ENCODE peak calls at places on chromosomes 11 and 22, in eight cellular contexts. X is spleen; C is heart right ventricle; H is fibroblast of lung; B is mammary epithelial cell; T is CD4-positive, alpha-beta T cell; E is GM23338; F is aorta. G is an unnamed sample.

GRCh38 chr11:126430581-126431320 is 75.3 kb downstream of the ST3GAL4 start:
- DNase-seq in C (no peak), X (no peak), B (no peak), F (no peak), E (no peak), T (no peak), H (peak), G (no peak)

GRCh38 chr11:69061713-69062053 is 13.0 kb downstream of the TPCN2 start:
- DNase-seq in H (no peak), T (no peak), E (no peak), F (no peak), C (no peak), B (no peak), X (no peak), G (no peak)

GRCh38 chr11:36469881-36470802 is 39.9 kb downstream of the TRAF6 start:
- DNase-seq in F (no peak), B (peak), T (no peak), C (no peak), E (no peak), H (peak), X (no peak), G (no peak)

GRCh38 chr11:112467721-112468120 is 207.1 kb upstream of the PLET1 start:
- DNase-seq in C (no peak), H (no peak), T (no peak), E (no peak), F (no peak), X (no peak), B (no peak), G (no peak)

GRCh38 chr11:119608781-119609180 is 120.2 kb downstream of the NECTIN1 start:
- DNase-seq in H (no peak), E (peak), T (no peak), X (no peak), C (no peak), B (no peak), F (no peak), G (no peak)

GRCh38 chr11:35639591-35640179 is 21.4 kb downstream of the FJX1 start:
- DNase-seq in F (no peak), T (no peak), B (no peak), H (no peak), C (no peak), E (peak), X (no peak), G (no peak)

GRCh38 chr11:134036484-134037092 is 32.3 kb upstream of the JAM3 start:
- DNase-seq in F (no peak), H (no peak), X (no peak), C (no peak), E (peak), B (no peak), T (no peak), G (no peak)

GRCh38 chr11:132715041-132715440 is 817.3 kb downstream of the OPCML start:
- DNase-seq in H (peak), B (no peak), F (no peak), X (no peak), T (no peak), E (no peak), C (no peak), G (no peak)

GRCh38 chr22:37211853-37212173 is 464 bp downstream of the SSTR3 start:
- DNase-seq in B (no peak), H (no peak), X (no peak), E (no peak), F (no peak), T (no peak), C (no peak), G (no peak)

GRCh38 chr11:73324665-73325035 is 16.6 kb downstream of the ARHGEF17 start:
- DNase-seq in E (no peak), T (no peak), C (no peak), B (no peak), F (no peak), H (no peak), X (no peak), G (no peak)

GRCh38 chr11:9757809-9758675 is 94.2 kb downstream of the SWAP70 start:
- DNase-seq in B (peak), T (peak), C (peak), F (peak), E (peak), H (peak), X (peak), G (peak)

GRCh38 chr11:72229336-72229924 is 4.9 kb downstream of the INPPL1 start:
- DNase-seq in T (no peak), X (no peak), F (peak), B (no peak), H (no peak), E (no peak), C (no peak), G (peak)

GRCh38 chr22:44360686-44361381 is 48.1 kb upstream of the SHISAL1 start:
- DNase-seq in F (peak), X (peak), H (peak), C (peak), T (no peak), E (peak), B (peak), G (no peak)

GRCh38 chr11:8773125-8773524 is 90.5 kb downstream of the RPL27A start:
- DNase-seq in H (no peak), F (no peak), B (no peak), T (no peak), C (no peak), X (no peak), E (no peak), G (no peak)

GRCh38 chr22:49439373-49439772 is 388.3 kb downstream of the BRD1 start:
- DNase-seq in X (no peak), H (no peak), B (no peak), E (no peak), T (no peak), F (no peak), C (no peak), G (no peak)

GRCh38 chr11:36569095-36569494 is 1.3 kb downstream of the RAG1 start:
- DNase-seq in F (no peak), E (no peak), C (no peak), X (no peak), T (no peak), H (no peak), B (no peak), G (no peak)

GRCh38 chr22:44727709-44728108 is 24.7 kb upstream of the ARHGAP8 start:
- DNase-seq in C (no peak), T (no peak), B (no peak), H (no peak), E (no peak), X (no peak), F (no peak), G (no peak)

GRCh38 chr22:37491559-37492427 is 5.6 kb upstream of the MFNG start:
- DNase-seq in F (no peak), C (no peak), E (no peak), T (no peak), X (no peak), H (no peak), B (no peak), G (no peak)

GRCh38 chr11:111370902-111371578 is 8.0 kb downstream of the POU2AF1 start:
- DNase-seq in E (no peak), B (no peak), H (no peak), C (no peak), X (no peak), T (no peak), F (no peak), G (no peak)

GRCh38 chr11:64264371-64264852 is 13.1 kb downstream of the PLCB3 start:
- DNase-seq in E (no peak), F (no peak), T (no peak), X (no peak), C (no peak), H (no peak), B (no peak), G (no peak)

GRCh38 chr11:61947486-61948210 is 2.5 kb upstream of the BEST1 start:
- DNase-seq in T (peak), X (peak), F (peak), H (peak), B (peak), E (peak), C (peak), G (peak)

GRCh38 chr11:61375709-61376108 is 13.5 kb downstream of the TMEM138 start:
- DNase-seq in T (no peak), X (no peak), F (no peak), C (no peak), E (no peak), B (no peak), H (peak), G (no peak)

GRCh38 chr22:37803636-37804371 is 3.9 kb upstream of the GCAT start:
- DNase-seq in E (peak), H (no peak), X (no peak), C (no peak), F (no peak), T (no peak), B (no peak), G (no peak)

GRCh38 chr11:72613977-72614376 is 60.2 kb downstream of the PDE2A start:
- DNase-seq in F (peak), X (peak), E (no peak), C (peak), T (no peak), B (no peak), H (no peak), G (no peak)

GRCh38 chr22:39242809-39243442 is 1.9 kb downstream of the PDGFB start:
- DNase-seq in C (no peak), F (no peak), E (peak), X (no peak), B (peak), T (peak), H (no peak), G (peak)

GRCh38 chr22:39243443-39244072 is 1.2 kb downstream of the PDGFB start:
- DNase-seq in X (no peak), F (no peak), H (no peak), T (no peak), C (no peak), B (peak), E (peak), G (no peak)

GRCh38 chr22:39240841-39241631 is 3.7 kb downstream of the PDGFB start:
- DNase-seq in T (peak), C (peak), F (peak), H (no peak), E (no peak), X (no peak), B (peak), G (no peak)

GRCh38 chr22:39242389-39242808 is 2.4 kb downstream of the PDGFB start:
- DNase-seq in F (no peak), T (no peak), B (no peak), E (peak), H (no peak), C (peak), X (no peak), G (no peak)

DNA sequence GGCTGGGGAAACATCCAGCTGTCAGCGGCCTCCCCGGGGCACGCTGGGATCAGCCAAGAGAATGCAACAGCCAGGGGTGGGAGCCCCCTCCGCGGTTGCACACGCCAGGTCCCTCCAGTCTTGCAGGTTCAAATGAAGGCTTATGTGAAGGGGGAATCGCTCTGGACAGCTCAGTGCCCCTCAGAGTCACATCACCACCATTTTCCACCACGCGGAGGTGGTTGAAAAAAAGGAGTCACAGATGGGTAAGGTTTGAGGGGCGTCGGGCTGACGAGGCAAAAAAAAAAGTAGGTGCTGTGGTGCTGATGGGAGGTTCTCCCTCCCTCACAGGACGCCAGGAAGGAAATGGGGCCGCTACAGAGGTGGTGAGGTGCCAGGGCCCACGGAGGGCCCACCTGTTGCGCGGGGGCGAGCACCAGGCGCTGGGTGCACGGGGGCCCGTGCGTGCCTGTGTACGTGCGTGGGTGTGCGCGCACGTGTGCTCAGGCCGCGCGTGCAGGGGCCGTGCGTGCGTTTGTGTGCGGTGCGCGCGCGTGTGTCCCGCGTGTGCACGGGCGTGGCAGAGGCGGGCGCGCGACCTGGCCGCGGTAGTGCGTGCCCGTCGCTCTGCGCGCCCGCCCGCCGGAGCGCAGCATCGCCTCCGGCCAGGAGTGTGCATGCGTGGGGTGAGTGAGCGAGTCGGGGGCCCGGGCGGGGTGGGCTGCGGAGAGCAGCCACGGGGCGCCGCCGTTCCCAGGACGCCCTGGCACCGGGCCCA is 3.0 kb downstream of the PDGFB start:
- DNase-seq in X (no peak), E (no peak), T (peak), F (no peak), H (no peak), C (no peak), B (no peak), G (no peak)
- H3K27ac ChIP-seq in X (no peak), E (no peak), T (peak), F (no peak), H (no peak), C (peak), B (no peak), G (peak)

DNA sequence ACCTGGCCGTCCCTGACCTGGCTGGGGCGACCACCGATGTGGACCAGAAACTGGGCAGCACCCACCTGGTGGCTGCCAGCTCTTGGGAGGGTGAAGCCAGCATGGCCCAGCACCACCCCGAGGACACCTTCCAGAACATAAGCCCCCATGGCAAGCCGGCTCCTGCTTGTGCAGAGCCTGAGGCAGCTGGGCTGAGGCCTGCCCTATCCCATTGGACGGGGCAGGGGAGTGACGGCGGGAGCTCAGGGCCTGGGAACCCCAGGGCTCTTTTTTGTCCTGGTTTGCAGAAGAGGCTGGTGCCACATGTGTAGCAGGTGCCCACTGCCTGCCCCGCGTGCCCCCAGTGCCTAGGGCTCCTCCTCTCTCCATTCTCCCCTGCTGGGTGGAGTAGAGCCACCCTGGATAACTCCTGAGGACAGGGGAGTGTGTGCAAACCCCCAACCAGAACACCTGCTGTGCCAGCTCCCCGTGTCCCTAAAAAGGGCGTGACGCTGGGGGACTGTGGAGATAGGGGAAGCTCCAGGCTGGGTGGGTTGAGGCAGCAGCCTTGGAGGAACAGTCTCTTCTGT is 12.0 kb downstream of the DUSP8 start:
- DNase-seq in H (no peak), X (peak), B (no peak), T (no peak), F (peak), E (no peak), C (no peak), G (no peak)
- H3K27ac ChIP-seq in H (no peak), X (no peak), B (no peak), T (no peak), F (no peak), E (no peak), C (peak), G (peak)

GRCh38 chr11:2807276-2807681 is 78.3 kb downstream of the CDKN1C start:
- DNase-seq in B (no peak), H (peak), X (peak), F (peak), E (no peak), C (peak), T (no peak), G (peak)
- H3K27ac ChIP-seq in B (no peak), H (no peak), X (no peak), F (no peak), E (no peak), C (peak), T (no peak), G (peak)

DNA sequence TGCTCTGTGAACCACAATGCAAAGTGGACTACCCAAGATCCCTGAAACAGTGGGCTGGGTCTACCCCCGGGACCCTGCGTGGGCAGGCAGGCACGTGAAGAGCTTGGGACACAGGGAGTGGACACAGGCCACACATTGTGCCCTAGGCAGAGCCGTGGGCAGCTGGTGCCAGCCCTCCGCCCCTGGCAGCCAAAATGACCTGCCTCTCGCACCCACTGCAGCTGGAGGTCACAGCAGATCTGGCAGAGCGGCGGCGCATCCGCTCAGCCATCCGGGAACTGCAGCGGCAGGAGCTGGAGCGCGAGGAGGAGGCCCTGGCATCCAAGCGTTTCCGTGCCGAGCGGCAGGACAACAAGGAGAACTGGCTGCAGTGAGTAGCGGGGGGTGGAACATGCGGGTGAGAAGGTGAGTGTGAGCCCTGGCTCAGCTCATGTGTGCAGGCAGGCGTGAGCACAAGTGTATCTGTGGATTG is 6.7 kb downstream of the SMTN start:
- DNase-seq in E (no peak), H (no peak), X (no peak), F (no peak), T (no peak), C (no peak), B (no peak), G (no peak)
- H3K27ac ChIP-seq in E (no peak), H (no peak), X (no peak), F (no peak), T (no peak), C (peak), B (no peak), G (no peak)

GRCh38 chr22:31940506-31940905 is 3.8 kb upstream of the YWHAH start:
- DNase-seq in C (no peak), X (peak), T (no peak), E (no peak), F (no peak), B (no peak), H (no peak), G (no peak)

GRCh38 chr22:31938258-31938657 is 6.1 kb upstream of the YWHAH start:
- DNase-seq in H (no peak), X (peak), B (no peak), F (no peak), T (no peak), E (no peak), C (no peak), G (no peak)

GRCh38 chr22:31935961-31936635 is 8.2 kb upstream of the YWHAH start:
- DNase-seq in T (no peak), E (no peak), H (no peak), B (no peak), F (no peak), C (no peak), X (peak), G (no peak)

GRCh38 chr22:31933816-31934482 is 10.4 kb upstream of the YWHAH start:
- DNase-seq in H (no peak), B (no peak), C (no peak), E (no peak), F (no peak), X (peak), T (no peak), G (no peak)

GRCh38 chr22:31937328-31937727 is 7.0 kb upstream of the YWHAH start:
- DNase-seq in H (no peak), C (no peak), T (no peak), F (no peak), X (peak), E (no peak), B (no peak), G (no peak)
- H3K27ac ChIP-seq in H (no peak), C (no peak), T (no peak), F (no peak), X (no peak), E (no peak), B (no peak), G (no peak)

GRCh38 chr11:122698390-122698789 is 42.9 kb downstream of the UBASH3B start:
- DNase-seq in T (no peak), E (no peak), C (no peak), B (no peak), H (no peak), F (no peak), X (no peak), G (no peak)
- H3K27ac ChIP-seq in T (peak), E (no peak), C (no peak), B (no peak), H (no peak), F (no peak), X (peak), G (no peak)

GRCh38 chr11:2380807-2381350 is 3.8 kb downstream of the CD81 start:
- DNase-seq in C (peak), H (no peak), T (no peak), F (peak), E (no peak), B (no peak), X (peak), G (peak)
- H3K27ac ChIP-seq in C (peak), H (peak), T (no peak), F (no peak), E (no peak), B (no peak), X (peak), G (peak)

GRCh38 chr22:24579242-24579569 is 13.7 kb downstream of the LRRC75B start:
- DNase-seq in H (no peak), B (no peak), E (no peak), F (no peak), X (no peak), C (no peak), T (no peak), G (no peak)

GRCh38 chr22:24582111-24582814 is 10.6 kb downstream of the LRRC75B start:
- DNase-seq in E (no peak), H (no peak), C (no peak), X (peak), T (no peak), B (no peak), F (peak), G (no peak)

GRCh38 chr22:24580276-24580675 is 12.6 kb downstream of the LRRC75B start:
- DNase-seq in C (no peak), B (peak), H (peak), X (no peak), T (no peak), F (no peak), E (no peak), G (no peak)

GRCh38 chr22:24576793-24577192 is 16.1 kb downstream of the LRRC75B start:
- DNase-seq in E (no peak), F (no peak), X (no peak), H (no peak), B (peak), T (no peak), C (no peak), G (no peak)

GRCh38 chr22:24578355-24579241 is 14.3 kb downstream of the LRRC75B start:
- DNase-seq in E (no peak), F (no peak), C (no peak), B (peak), X (peak), H (no peak), T (no peak), G (no peak)
- H3K27ac ChIP-seq in E (peak), F (no peak), C (no peak), B (peak), X (no peak), H (no peak), T (no peak), G (no peak)

G was measured in caudate nucleus.